ENCODE peak calls at places on chromosome 16, in nine cellular contexts. U is activated CD4-positive, alpha-beta T cell treated with anti-CD3 and anti-CD28 coated beads for 24 hours; S is anterior cingulate cortex; C is stimulated activated CD4-positive, alpha-beta T cell treated with anti-CD3 and anti-CD28 coated beads, Interleukin-1b, Interleukin-23, amount 100 ng/mL, for 24 hours; M is activated naive CD8-positive, alpha-beta T cell treated with anti-CD3 and anti-CD28 coated beads, Interleukin-2, amount 50 U/mL, for 24 hours; P is NCI-H774; T is right atrium auricular region; A is progenitor cell of endocrine pancreas; E is GM23248. X is an unnamed sample.

GRCh38 chr16:14362774-14363371 is 267.2 kb downstream of the PARN start:
- DNase-seq in U (no peak), S (no peak), C (no peak), M (no peak), P (no peak), T (no peak), A (no peak), E (peak; percentile 83), X (peak; percentile 16)

GRCh38 chr16:88886915-88887521 is 20.6 kb upstream of the PABPN1L start:
- DNase-seq in U (no peak), S (no peak), C (no peak), M (no peak), P (no peak), T (peak; percentile 72), A (no peak), E (no peak), X (no peak)

GRCh38 chr16:56295739-56296527 is 104.6 kb downstream of the GNAO1 start:
- DNase-seq in U (no peak), S (peak; percentile 62), C (no peak), M (no peak), P (no peak), T (no peak), A (no peak), E (no peak), X (no peak)

GRCh38 chr16:57805176-57805575 is 2.9 kb upstream of the KIFC3 start:
- DNase-seq in U (no peak), S (no peak), C (no peak), M (no peak), P (no peak), T (no peak), A (no peak), E (no peak), X (no peak)

GRCh38 chr16:12559714-12560113 is 244.0 kb downstream of the CPPED1 start:
- DNase-seq in U (no peak), S (no peak), C (no peak), M (no peak), P (no peak), T (no peak), A (no peak), E (peak; percentile 54), X (no peak)

GRCh38 chr16:30356401-30357084 is 1.4 kb upstream of the CD2BP2 start:
- DNase-seq in U (no peak), S (no peak), C (no peak), M (no peak), P (no peak), T (no peak), A (no peak), E (peak; percentile 14), X (no peak)

GRCh38 chr16:11316331-11317015 is 28.8 kb upstream of the RMI2 start:
- DNase-seq in U (no peak), S (no peak), C (no peak), M (no peak), P (no peak), T (no peak), A (no peak), E (no peak), X (no peak)

GRCh38 chr16:17431012-17431411 is 39.7 kb downstream of the XYLT1 start:
- DNase-seq in U (no peak), S (no peak), C (no peak), M (no peak), P (no peak), T (no peak), A (no peak), E (peak; percentile 42), X (no peak)

GRCh38 chr16:88842308-88842756 is 14.4 kb downstream of the GALNS start:
- DNase-seq in U (no peak), S (no peak), C (no peak), M (no peak), P (no peak), T (no peak), A (no peak), E (no peak), X (no peak)

GRCh38 chr16:89859809-89860075 is 13.7 kb upstream of the TCF25 start:
- DNase-seq in U (no peak), S (no peak), C (no peak), M (no peak), P (no peak), T (no peak), A (no peak), E (no peak), X (no peak)

GRCh38 chr16:77043076-77043475 is 147.9 kb upstream of the MON1B start:
- DNase-seq in U (no peak), S (no peak), C (no peak), M (no peak), P (no peak), T (no peak), A (no peak), E (peak; percentile 3), X (peak; percentile 20)

GRCh38 chr16:9225527-9226316 is 134.3 kb downstream of the HAPSTR1 start:
- DNase-seq in U (no peak), S (peak; percentile 34), C (no peak), M (no peak), P (no peak), T (no peak), A (no peak), E (peak; percentile 22), X (peak; percentile 13)

GRCh38 chr16:85328665-85329058 is 216.4 kb upstream of the CIBAR2 start:
- DNase-seq in U (no peak), S (no peak), C (no peak), M (no peak), P (no peak), T (no peak), A (no peak), E (no peak), X (no peak)

GRCh38 chr16:47565454-47565853 is 104.3 kb downstream of the PHKB start:
- DNase-seq in U (no peak), S (peak; percentile 5), C (no peak), M (no peak), P (no peak), T (peak; percentile 81), A (no peak), E (peak; percentile 77), X (peak; percentile 88)

GRCh38 chr16:64132686-64133085 is 989.2 kb downstream of the CDH11 start:
- DNase-seq in U (no peak), S (no peak), C (no peak), M (no peak), P (no peak), T (no peak), A (no peak), E (no peak), X (no peak)

GRCh38 chr16:89589241-89589926 is 13.8 kb downstream of the CPNE7 start:
- DNase-seq in U (no peak), S (no peak), C (no peak), M (no peak), P (no peak), T (no peak), A (no peak), E (no peak), X (no peak)

GRCh38 chr16:55041540-55042234 is 111.0 kb downstream of the IRX5 start:
- DNase-seq in U (no peak), S (no peak), C (no peak), M (no peak), P (no peak), T (peak; percentile 36), A (no peak), E (no peak), X (no peak)

GRCh38 chr16:46844771-46845170 is 13.8 kb upstream of the C16orf87 start:
- DNase-seq in U (no peak), S (no peak), C (no peak), M (no peak), P (no peak), T (no peak), A (no peak), E (no peak), X (no peak)

GRCh38 chr16:65832269-65832668 is 534.2 kb upstream of the CDH5 start:
- DNase-seq in U (no peak), S (no peak), C (no peak), M (no peak), P (no peak), T (no peak), A (no peak), E (no peak), X (no peak)

X was measured in HT1080.